ENCODE peak calls at places on chromosomes 1 and 21, in four cellular contexts. One of them, this sample, is unnamed.

GRCh38 chr21:17585875-17586450 is 26.7 kb downstream of the BTG3 start:
- DNase-seq in cardiac fibroblast: peak; percentile 73
- DNase-seq in tibial artery: no peak
- DNase-seq in activated CD8-positive, alpha-beta memory T cell treated with anti-CD3 and anti-CD28 coated beads, Interleukin-2, amount 50 U/mL, for 48 hours: no peak
- DNase-seq in this sample: peak; percentile 47

GRCh38 chr1:32335951-32336867 is at the start of gene MARCKSL1:
- DNase-seq in cardiac fibroblast: peak; percentile 61
- DNase-seq in tibial artery: peak; percentile 80
- DNase-seq in activated CD8-positive, alpha-beta memory T cell treated with anti-CD3 and anti-CD28 coated beads, Interleukin-2, amount 50 U/mL, for 48 hours: peak; percentile 95
- DNase-seq in this sample: no peak

GRCh38 chr1:67632811-67633478 is 52.1 kb upstream of the GADD45A start:
- DNase-seq in cardiac fibroblast: no peak
- DNase-seq in tibial artery: no peak
- DNase-seq in activated CD8-positive, alpha-beta memory T cell treated with anti-CD3 and anti-CD28 coated beads, Interleukin-2, amount 50 U/mL, for 48 hours: no peak
- DNase-seq in this sample: no peak

GRCh38 chr1:46370214-46370633 is 23.9 kb upstream of the FAAH start:
- DNase-seq in cardiac fibroblast: peak; percentile 36
- DNase-seq in tibial artery: no peak
- DNase-seq in activated CD8-positive, alpha-beta memory T cell treated with anti-CD3 and anti-CD28 coated beads, Interleukin-2, amount 50 U/mL, for 48 hours: no peak
- DNase-seq in this sample: no peak

GRCh38 chr1:54356680-54357147 is 49.5 kb downstream of the SSBP3 start:
- DNase-seq in cardiac fibroblast: no peak
- DNase-seq in tibial artery: no peak
- DNase-seq in activated CD8-positive, alpha-beta memory T cell treated with anti-CD3 and anti-CD28 coated beads, Interleukin-2, amount 50 U/mL, for 48 hours: no peak
- DNase-seq in this sample: no peak

GRCh38 chr1:161140755-161141400 is 8.4 kb upstream of the DEDD start:
- DNase-seq in cardiac fibroblast: no peak
- DNase-seq in tibial artery: peak; percentile 51
- DNase-seq in activated CD8-positive, alpha-beta memory T cell treated with anti-CD3 and anti-CD28 coated beads, Interleukin-2, amount 50 U/mL, for 48 hours: no peak
- DNase-seq in this sample: no peak

GRCh38 chr21:34724131-34724856 is 55.5 kb downstream of the CLIC6 start:
- DNase-seq in cardiac fibroblast: no peak
- DNase-seq in tibial artery: no peak
- DNase-seq in activated CD8-positive, alpha-beta memory T cell treated with anti-CD3 and anti-CD28 coated beads, Interleukin-2, amount 50 U/mL, for 48 hours: no peak
- DNase-seq in this sample: no peak

GRCh38 chr1:91699339-91699970 is 186.5 kb downstream of the TGFBR3 start:
- DNase-seq in cardiac fibroblast: peak; percentile 89
- DNase-seq in tibial artery: no peak
- DNase-seq in activated CD8-positive, alpha-beta memory T cell treated with anti-CD3 and anti-CD28 coated beads, Interleukin-2, amount 50 U/mL, for 48 hours: no peak
- DNase-seq in this sample: no peak

GRCh38 chr21:17765207-17765606 is 53.9 kb downstream of the C21orf91 start:
- DNase-seq in cardiac fibroblast: no peak
- DNase-seq in tibial artery: no peak
- DNase-seq in activated CD8-positive, alpha-beta memory T cell treated with anti-CD3 and anti-CD28 coated beads, Interleukin-2, amount 50 U/mL, for 48 hours: no peak
- DNase-seq in this sample: no peak

GRCh38 chr1:166612886-166613285 is 226.4 kb upstream of the POGK start:
- DNase-seq in cardiac fibroblast: no peak
- DNase-seq in tibial artery: no peak
- DNase-seq in activated CD8-positive, alpha-beta memory T cell treated with anti-CD3 and anti-CD28 coated beads, Interleukin-2, amount 50 U/mL, for 48 hours: no peak
- DNase-seq in this sample: no peak

GRCh38 chr1:27070390-27071048 is 57.9 kb upstream of the TENT5B start:
- DNase-seq in cardiac fibroblast: no peak
- DNase-seq in tibial artery: no peak
- DNase-seq in activated CD8-positive, alpha-beta memory T cell treated with anti-CD3 and anti-CD28 coated beads, Interleukin-2, amount 50 U/mL, for 48 hours: no peak
- DNase-seq in this sample: no peak

GRCh38 chr1:58925247-58925646 is 141.4 kb upstream of the JUN start:
- DNase-seq in cardiac fibroblast: no peak
- DNase-seq in tibial artery: no peak
- DNase-seq in activated CD8-positive, alpha-beta memory T cell treated with anti-CD3 and anti-CD28 coated beads, Interleukin-2, amount 50 U/mL, for 48 hours: no peak
- DNase-seq in this sample: no peak

GRCh38 chr1:201269241-201269640 is 14.1 kb upstream of the PKP1 start:
- DNase-seq in cardiac fibroblast: no peak
- DNase-seq in tibial artery: no peak
- DNase-seq in activated CD8-positive, alpha-beta memory T cell treated with anti-CD3 and anti-CD28 coated beads, Interleukin-2, amount 50 U/mL, for 48 hours: no peak
- DNase-seq in this sample: no peak

GRCh38 chr1:170067253-170067819 is 7.2 kb downstream of the KIFAP3 start:
- DNase-seq in cardiac fibroblast: no peak
- DNase-seq in tibial artery: no peak
- DNase-seq in activated CD8-positive, alpha-beta memory T cell treated with anti-CD3 and anti-CD28 coated beads, Interleukin-2, amount 50 U/mL, for 48 hours: no peak
- DNase-seq in this sample: no peak